ENCODE peak calls at places on chromosomes 7 and 10, in nine cellular contexts. T, Y, J, O, A, E, G, S and L are unnamed samples.

GRCh38 chr10:86673827-86674581 is 5.7 kb downstream of the LDB3 start:
- DNase-seq in T (no peak), Y (no peak), J (peak; percentile 95), O (no peak), A (no peak), E (peak; percentile 69), G (no peak), S (no peak), L (no peak)

GRCh38 chr7:140059288-140060242 is 3.2 kb downstream of the PARP12 start:
- DNase-seq in T (no peak), Y (peak; percentile 62), J (no peak), O (no peak), A (peak; percentile 58), E (no peak), G (no peak), S (no peak), L (peak; percentile 58)

GRCh38 chr10:133324857-133325260 is 11.8 kb downstream of the CALY start:
- DNase-seq in T (no peak), Y (no peak), J (no peak), O (no peak), A (no peak), E (no peak), G (no peak), S (no peak), L (no peak)

GRCh38 chr10:34644245-34644644 is 170.9 kb downstream of the PARD3 start:
- DNase-seq in T (no peak), Y (no peak), J (no peak), O (peak; percentile 64), A (no peak), E (no peak), G (no peak), S (no peak), L (no peak)

GRCh38 chr7:139946539-139946938 is 116.2 kb downstream of the PARP12 start:
- DNase-seq in T (no peak), Y (no peak), J (no peak), O (no peak), A (no peak), E (no peak), G (no peak), S (no peak), L (no peak)

GRCh38 chr7:90766814-90767564 is 170.9 kb downstream of the CDK14 start:
- DNase-seq in T (no peak), Y (no peak), J (peak; percentile 8), O (peak; percentile 78), A (no peak), E (peak; percentile 46), G (no peak), S (no peak), L (no peak)

GRCh38 chr10:128173383-128173782 is 47.2 kb upstream of the MKI67 start:
- DNase-seq in T (no peak), Y (no peak), J (no peak), O (no peak), A (no peak), E (no peak), G (no peak), S (no peak), L (no peak)

GRCh38 chr7:96495751-96496216 is 173.9 kb upstream of the SLC25A13 start:
- DNase-seq in T (no peak), Y (no peak), J (no peak), O (no peak), A (peak; percentile 26), E (no peak), G (no peak), S (peak; percentile 94), L (no peak)

GRCh38 chr10:90087197-90088007 is 386.0 kb downstream of the KIF20B start:
- DNase-seq in T (no peak), Y (no peak), J (no peak), O (no peak), A (no peak), E (no peak), G (no peak), S (no peak), L (no peak)

GRCh38 chr7:7829667-7830066 is 111.3 kb upstream of the RPA3 start:
- DNase-seq in T (no peak), Y (no peak), J (no peak), O (no peak), A (no peak), E (no peak), G (no peak), S (no peak), L (no peak)

GRCh38 chr10:77524300-77524711 is 113.3 kb downstream of the KCNMA1 start:
- DNase-seq in T (no peak), Y (peak; percentile 34), J (no peak), O (no peak), A (no peak), E (no peak), G (no peak), S (no peak), L (no peak)

GRCh38 chr10:109018892-109019507 is 904.3 kb downstream of the XPNPEP1 start:
- DNase-seq in T (no peak), Y (no peak), J (peak; percentile 45), O (no peak), A (no peak), E (no peak), G (no peak), S (no peak), L (no peak)

GRCh38 chr10:95214793-95215192 is 20.8 kb downstream of the ACSM6 start:
- DNase-seq in T (no peak), Y (peak; percentile 22), J (no peak), O (no peak), A (no peak), E (no peak), G (no peak), S (no peak), L (no peak)

GRCh38 chr7:2242541-2243482 is 786 bp downstream of the NUDT1 start:
- DNase-seq in T (peak; percentile 31), Y (no peak), J (peak; percentile 6), O (no peak), A (peak; percentile 54), E (no peak), G (no peak), S (no peak), L (no peak)

GRCh38 chr7:38796636-38797501 is 112.1 kb downstream of the VPS41 start:
- DNase-seq in T (no peak), Y (peak; percentile 16), J (peak; percentile 65), O (peak; percentile 63), A (peak; percentile 53), E (peak; percentile 85), G (peak; percentile 26), S (peak; percentile 73), L (peak; percentile 41)

GRCh38 chr7:1244701-1245526 is 12.2 kb downstream of the UNCX start:
- DNase-seq in T (no peak), Y (no peak), J (no peak), O (no peak), A (no peak), E (no peak), G (no peak), S (no peak), L (no peak)

GRCh38 chr7:146002008-146002407 is 114.6 kb upstream of the CNTNAP2 start:
- DNase-seq in T (no peak), Y (no peak), J (no peak), O (no peak), A (no peak), E (no peak), G (no peak), S (no peak), L (no peak)

GRCh38 chr7:113805976-113806375 is 112.8 kb downstream of the PPP1R3A start:
- DNase-seq in T (no peak), Y (no peak), J (no peak), O (no peak), A (no peak), E (no peak), G (no peak), S (no peak), L (no peak)

GRCh38 chr7:149799397-149800168 is 26.2 kb upstream of the ZNF467 start:
- DNase-seq in T (peak; percentile 28), Y (no peak), J (peak; percentile 9), O (peak; percentile 76), A (peak; percentile 79), E (no peak), G (peak; percentile 67), S (no peak), L (no peak)

GRCh38 chr7:6375346-6376101 is 72.2 kb downstream of the DAGLB start:
- DNase-seq in T (no peak), Y (no peak), J (no peak), O (no peak), A (peak; percentile 43), E (peak; percentile 58), G (peak; percentile 7), S (no peak), L (no peak)

GRCh38 chr7:21887353-21887752 is 58.3 kb downstream of the CDCA7L start:
- DNase-seq in T (no peak), Y (no peak), J (no peak), O (no peak), A (no peak), E (no peak), G (no peak), S (no peak), L (no peak)

GRCh38 chr10:96671207-96671890 is 49.0 kb downstream of the PIK3AP1 start:
- DNase-seq in T (no peak), Y (no peak), J (no peak), O (no peak), A (no peak), E (no peak), G (no peak), S (no peak), L (no peak)

GRCh38 chr7:15143936-15144335 is 241.4 kb upstream of the DGKB start:
- DNase-seq in T (no peak), Y (no peak), J (no peak), O (no peak), A (no peak), E (no peak), G (no peak), S (no peak), L (no peak)